ENCODE peak calls at places on chromosomes 6 and 20, in ten cellular contexts. X is right lobe of liver; C is CD8-positive, alpha-beta memory T cell; Q is heart left ventricle; A is A549; P is Panc1; O is psoas muscle; M is GM23248; U is BJ; N is adipocyte. T is an unnamed sample.

GRCh38 chr20:32018269-32019155 is 8.3 kb downstream of the CCM2L start:
- DNase-seq in M (peak; percentile 14), P (no peak), O (no peak), N (no peak), C (peak; percentile 26), X (peak; percentile 66), A (peak; percentile 44), U (no peak), Q (peak; percentile 67), T (no peak)

GRCh38 chr20:32810941-32811340 is 8.8 kb upstream of the MAPRE1 start:
- DNase-seq in O (no peak), C (no peak), M (no peak), P (no peak), X (no peak), U (no peak), N (no peak), A (no peak), Q (no peak), T (no peak)

GRCh38 chr6:57173056-57173885 is 1.1 kb downstream of the BAG2 start:
- DNase-seq in O (no peak), Q (peak; percentile 16), C (peak; percentile 16), U (no peak), P (peak; percentile 30), N (peak; percentile 60), M (peak; percentile 60), X (no peak), A (no peak), T (no peak)

GRCh38 chr20:45246109-45246508 is 8.3 kb downstream of the SLPI start:
- DNase-seq in N (no peak), A (no peak), P (no peak), M (no peak), X (no peak), U (no peak), Q (no peak), O (no peak), C (no peak), T (no peak)

GRCh38 chr6:53264915-53265615 is 83.7 kb downstream of the ELOVL5 start:
- DNase-seq in C (no peak), O (no peak), X (no peak), N (no peak), Q (no peak), P (no peak), M (no peak), A (no peak), U (no peak), T (no peak)

GRCh38 chr6:132684998-132685397 is 26.0 kb upstream of the TAAR1 start:
- DNase-seq in P (no peak), U (no peak), O (no peak), X (no peak), N (no peak), C (no peak), M (no peak), A (no peak), Q (no peak), T (no peak)

GRCh38 chr20:64102647-64103354 is 4.6 kb downstream of the NPBWR2 start:
- DNase-seq in U (no peak), X (no peak), M (no peak), A (no peak), P (no peak), C (no peak), Q (no peak), N (no peak), O (peak; percentile 33), T (no peak)

GRCh38 chr6:119079288-119079809 is 885 bp upstream of the FAM184A start:
- DNase-seq in M (peak; percentile 74), P (no peak), C (no peak), A (no peak), U (no peak), N (peak; percentile 52), X (no peak), O (no peak), Q (no peak), T (no peak)

GRCh38 chr6:108616544-108616943 is 55.8 kb downstream of the FOXO3 start:
- DNase-seq in C (no peak), N (peak; percentile 62), P (no peak), M (peak; percentile 63), X (no peak), A (no peak), Q (no peak), O (no peak), U (no peak), T (no peak)

GRCh38 chr6:159836294-159837140 is 36.4 kb downstream of the PNLDC1 start:
- DNase-seq in N (no peak), M (no peak), U (no peak), X (no peak), Q (peak; percentile 51), O (peak; percentile 73), A (no peak), P (no peak), C (no peak), T (peak; percentile 75)

GRCh38 chr20:51135926-51136325 is 113.0 kb upstream of the KCNG1 start:
- DNase-seq in Q (no peak), U (no peak), M (no peak), X (no peak), A (no peak), C (no peak), P (no peak), N (no peak), O (no peak), T (no peak)

GRCh38 chr20:56359212-56360132 is 698 bp downstream of the FAM210B start:
- DNase-seq in M (peak; percentile 87), O (peak; percentile 78), P (no peak), Q (peak; percentile 37), N (peak; percentile 79), C (peak; percentile 5), U (no peak), X (peak; percentile 59), A (peak; percentile 48), T (peak; percentile 63)

GRCh38 chr6:49462599-49462926 is 490 bp downstream of the MMUT start:
- DNase-seq in C (no peak), M (peak; percentile 28), N (peak; percentile 28), P (no peak), O (no peak), U (no peak), A (no peak), Q (no peak), X (no peak), T (no peak)

GRCh38 chr6:156028310-156029131 is 572.9 kb upstream of the NOX3 start:
- DNase-seq in P (no peak), X (no peak), A (no peak), M (no peak), Q (no peak), N (peak; percentile 23), U (peak; percentile 24), C (no peak), O (no peak), T (no peak)

GRCh38 chr6:19417713-19418112 is 419.5 kb upstream of the ID4 start:
- DNase-seq in P (peak; percentile 42), X (no peak), A (peak; percentile 20), M (peak; percentile 76), N (no peak), O (no peak), U (no peak), Q (no peak), C (no peak), T (no peak)

GRCh38 chr6:36028088-36028886 is 679 bp downstream of the MAPK14 start:
- DNase-seq in Q (peak; percentile 24), U (no peak), N (peak; percentile 56), M (peak; percentile 60), C (peak; percentile 14), A (peak; percentile 20), O (peak; percentile 67), X (peak; percentile 62), P (no peak), T (peak; percentile 42)

GRCh38 chr20:44781791-44782190 is 28.6 kb downstream of the RIMS4 start:
- DNase-seq in X (no peak), U (no peak), P (no peak), M (no peak), N (no peak), A (no peak), O (no peak), Q (no peak), C (no peak), T (no peak)

GRCh38 chr6:53048431-53049195 is 16.6 kb upstream of the FBXO9 start:
- DNase-seq in C (peak; percentile 39), P (no peak), Q (no peak), M (peak; percentile 74), X (no peak), N (peak; percentile 77), O (no peak), A (no peak), U (no peak), T (no peak)

GRCh38 chr6:27546522-27546921 is 73.6 kb upstream of the ZNF184 start:
- DNase-seq in C (no peak), N (no peak), P (no peak), X (no peak), U (no peak), A (no peak), M (no peak), O (no peak), Q (no peak), T (no peak)
- H3K4me3 ChIP-seq in C (no peak overlapping the region), N (no peak overlapping the region), P (no peak overlapping the region), X (no peak overlapping the region), U (no peak overlapping the region), A (no peak overlapping the region), M (no peak overlapping the region), O (no peak overlapping the region), Q (no peak overlapping the region), T (no peak overlapping the region)

DNA sequence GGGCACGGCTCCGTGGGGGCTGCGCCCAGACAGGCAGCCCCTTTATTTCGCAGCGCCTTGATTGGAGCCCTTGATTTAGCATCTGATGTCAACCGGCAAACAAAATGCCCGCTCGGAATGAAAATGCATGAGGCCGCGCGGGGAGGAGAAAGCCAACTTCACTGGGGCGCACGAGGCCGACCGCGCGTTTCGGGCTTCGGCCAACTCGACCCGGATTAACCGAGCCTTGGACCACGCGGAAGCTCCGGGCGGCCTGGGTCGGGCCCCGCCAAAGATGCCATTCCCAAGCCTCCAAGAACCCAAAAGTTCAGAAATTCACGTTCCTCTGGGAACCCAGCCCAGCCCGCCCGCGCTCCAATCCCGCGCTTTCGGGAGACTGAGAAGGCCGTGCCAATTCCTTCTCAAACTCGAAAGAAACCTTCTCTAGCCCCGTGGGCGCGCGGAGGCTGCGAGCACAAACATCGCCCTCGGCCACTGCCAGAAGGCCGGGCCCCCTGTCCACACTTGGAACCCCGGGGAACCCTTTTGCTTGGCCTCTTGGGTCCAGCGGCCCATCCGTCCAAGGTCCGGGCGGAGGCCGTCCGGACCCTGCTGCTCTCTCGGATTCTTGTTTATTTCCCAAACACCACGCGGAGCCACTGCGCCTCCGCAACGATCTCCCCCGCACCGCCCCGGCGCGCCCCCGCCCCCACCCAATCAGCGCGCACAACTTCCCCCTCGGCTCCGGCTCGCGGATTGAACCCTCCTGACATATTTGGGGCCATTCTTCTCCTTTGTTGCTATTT is 816 bp upstream of the INSM1 start:
- DNase-seq in P (no peak), Q (no peak), U (no peak), N (no peak), O (no peak), M (peak; percentile 21), A (peak; percentile 31), C (no peak), X (no peak), T (no peak)
- H3K4me3 ChIP-seq in P (no peak overlapping the region), Q (peak overlapping the region; percentile 8), U (no peak overlapping the region), N (no peak overlapping the region), O (peak overlapping the region; percentile 61), M (no peak overlapping the region), A (peak overlapping the region; percentile 44), C (no peak overlapping the region), X (no peak overlapping the region), T (no peak overlapping the region)

GRCh38 chr6:128519132-128519930 is 1.1 kb downstream of the PTPRK start:
- DNase-seq in U (no peak), P (no peak), X (peak; percentile 75), A (peak; percentile 54), N (peak; percentile 80), C (peak; percentile 1), M (peak; percentile 73), O (peak; percentile 66), Q (peak; percentile 50), T (peak; percentile 56)
- H3K4me3 ChIP-seq in U (peak overlapping the region; percentile 70), P (peak overlapping the region; percentile 84), X (peak overlapping the region; percentile 79), A (peak overlapping the region; percentile 95), N (peak overlapping the region; percentile 89), C (peak overlapping the region; percentile 81), M (peak overlapping the region; percentile 95), O (peak overlapping the region; percentile 91), Q (peak overlapping the region; percentile 90), T (peak overlapping the region; percentile 75)

GRCh38 chr6:51813904-51814303 is 273.5 kb downstream of the PKHD1 start:
- DNase-seq in P (no peak), X (no peak), M (no peak), Q (no peak), C (no peak), U (no peak), N (no peak), A (no peak), O (no peak), T (no peak)
- H3K4me3 ChIP-seq in P (no peak overlapping the region), X (no peak overlapping the region), M (no peak overlapping the region), Q (no peak overlapping the region), C (no peak overlapping the region), U (no peak overlapping the region), N (no peak overlapping the region), A (no peak overlapping the region), O (no peak overlapping the region), T (no peak overlapping the region)